ENCODE peak calls at places on chromosomes 3 and 15, in ten cellular contexts. B is body of pancreas, Y is A549, H is GM12891, Q is transverse colon, L is heart left ventricle, K is adrenal gland, M is suprapubic skin, G is stomach, E is HCT116. P is an unnamed sample.

GRCh38 chr3:157573281-157573680 is 70.1 kb upstream of the VEPH1 start:
- DNase-seq in Y (no peak), L (no peak), Q (no peak), E (no peak), G (no peak), B (no peak), M (no peak), H (no peak), K (no peak), P (no peak)

GRCh38 chr3:139937674-139938279 is 2.8 kb downstream of the CLSTN2 start:
- DNase-seq in Q (no peak), H (no peak), K (peak), G (peak), M (no peak), Y (peak), E (peak), L (peak), B (peak), P (peak)

GRCh38 chr3:196634851-196635250 is 4.6 kb upstream of the NRROS start:
- DNase-seq in Q (no peak), K (no peak), G (no peak), H (no peak), E (no peak), Y (no peak), B (no peak), M (no peak), L (no peak), P (no peak)

GRCh38 chr3:188152660-188153497 is 1.1 kb upstream of the LPP start:
- DNase-seq in H (no peak), Q (peak), G (peak), K (peak), M (peak), Y (peak), B (peak), E (no peak), L (no peak), P (peak)

GRCh38 chr3:143901105-143901504 is 52.8 kb upstream of the SLC9A9 start:
- DNase-seq in Y (no peak), K (no peak), G (no peak), L (no peak), Q (no peak), E (no peak), M (no peak), H (no peak), B (no peak), P (no peak)

GRCh38 chr15:27587810-27588209 is 511.3 kb downstream of the OCA2 start:
- DNase-seq in K (no peak), E (no peak), G (no peak), L (no peak), Y (no peak), B (peak), Q (no peak), M (no peak), H (no peak), P (no peak)

GRCh38 chr15:39358441-39359041 is 222.3 kb upstream of the THBS1 start:
- DNase-seq in M (no peak), Y (no peak), K (peak), L (peak), B (peak), G (peak), E (no peak), Q (peak), H (no peak), P (no peak)

GRCh38 chr3:59595830-59596229 is 546.0 kb upstream of the CFAP20DC start:
- DNase-seq in K (no peak), B (no peak), M (no peak), L (no peak), H (no peak), E (no peak), G (no peak), Q (no peak), Y (no peak), P (no peak)

GRCh38 chr3:198079771-198080520 is 119.9 kb downstream of the LMLN start:
- DNase-seq in G (no peak), Y (peak), L (no peak), E (peak), B (peak), H (no peak), K (no peak), Q (peak), M (no peak), P (no peak)

DNA sequence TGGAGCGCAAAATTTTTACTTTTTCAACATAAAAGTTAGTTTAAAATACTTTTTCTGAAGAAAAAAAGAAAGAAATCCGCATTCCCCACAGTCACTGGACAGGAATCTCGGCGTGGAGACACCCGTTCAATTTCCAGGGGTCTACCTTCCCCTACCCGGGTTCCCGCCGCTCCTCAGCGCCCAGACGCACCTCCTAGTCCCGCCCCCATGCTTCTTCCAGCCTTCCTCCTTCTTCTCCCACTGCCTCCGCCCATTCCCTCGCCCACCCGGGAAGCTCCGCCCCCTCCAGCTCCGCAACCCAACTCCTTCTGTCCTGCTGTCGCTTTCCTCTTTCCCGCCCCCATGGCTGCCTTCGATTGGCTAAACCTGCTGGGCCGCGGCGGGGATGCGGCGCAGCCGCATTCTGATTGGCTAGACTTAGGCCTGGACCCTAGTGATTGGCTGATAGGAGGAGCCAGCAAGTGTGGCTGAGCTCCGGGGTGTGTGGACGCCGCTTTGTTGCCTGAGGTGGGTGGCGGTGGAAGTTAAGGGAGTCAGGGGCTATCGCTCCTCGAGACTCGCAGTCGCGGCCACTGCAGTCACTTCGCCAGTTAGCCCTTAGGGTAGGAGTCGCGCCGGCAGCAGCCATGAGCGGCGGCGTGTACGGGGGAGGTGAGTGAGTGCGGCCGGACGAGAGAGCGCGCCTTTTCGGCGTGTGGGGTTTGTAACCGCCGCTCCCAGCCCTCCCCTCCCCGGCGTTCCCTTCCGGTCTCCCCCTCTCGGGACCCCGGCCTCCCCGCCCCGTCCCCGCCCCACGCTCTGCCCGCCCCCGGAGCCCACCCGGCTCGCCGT is at the start of gene ACTL6A:
- DNase-seq in B (peak), M (peak), H (peak), G (peak), L (peak), K (peak), E (peak), Y (peak), Q (peak), P (peak)
- TF ChIP-seq POLR2A in B (no peak), M (no peak), H (peak), G (peak), L (no peak), K (no peak), E (peak), Y (peak), Q (peak), P (peak)

DNA sequence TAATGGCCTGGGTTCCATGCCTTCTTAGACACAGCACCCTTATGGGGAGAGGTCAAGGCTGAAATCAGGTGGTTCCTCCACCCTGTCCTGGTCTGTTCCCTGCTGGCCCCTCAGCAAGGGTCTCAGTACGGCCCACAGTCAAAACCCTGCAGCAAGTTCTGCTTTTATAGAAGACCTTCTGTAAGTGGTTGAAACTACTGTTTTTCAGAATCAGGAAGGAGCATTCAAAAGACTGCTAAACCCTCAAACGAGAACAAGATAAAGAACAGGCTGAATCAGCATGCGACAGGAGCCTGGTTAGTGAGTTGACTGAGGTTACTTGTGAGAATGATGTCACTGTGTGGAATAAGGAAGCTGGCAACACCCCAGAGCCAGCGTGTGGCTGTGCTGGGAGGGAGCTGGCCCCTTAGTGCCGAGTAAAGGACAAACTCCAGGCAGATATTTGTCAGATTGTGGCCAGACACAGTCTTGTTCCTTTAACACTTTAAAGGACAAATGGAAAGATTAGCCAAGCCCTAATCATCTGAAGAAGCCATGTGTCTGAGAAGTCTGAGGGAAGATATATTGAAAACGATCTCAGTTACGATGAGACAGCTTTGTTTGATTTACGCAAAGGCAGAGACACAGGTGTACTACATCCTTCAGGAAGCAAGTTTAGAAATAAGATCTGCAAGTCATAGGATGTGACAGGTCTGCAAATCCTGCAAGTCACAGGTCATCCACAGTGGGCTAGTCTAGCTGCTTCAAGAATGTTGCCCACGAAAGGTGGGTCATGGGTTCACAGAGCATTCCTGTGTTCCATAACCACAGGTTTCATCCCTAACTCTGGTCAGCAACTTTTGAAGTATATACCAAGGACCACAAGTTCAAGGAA is 54.0 kb downstream of the B3GNT5 start:
- DNase-seq in E (no peak), B (peak), G (peak), K (peak), Y (peak), Q (peak), M (peak), H (peak), L (peak), P (peak)
- TF ChIP-seq POLR2A in E (no peak), B (no peak), G (no peak), K (no peak), Y (no peak), Q (peak), M (no peak), H (no peak), L (no peak), P (no peak)

DNA sequence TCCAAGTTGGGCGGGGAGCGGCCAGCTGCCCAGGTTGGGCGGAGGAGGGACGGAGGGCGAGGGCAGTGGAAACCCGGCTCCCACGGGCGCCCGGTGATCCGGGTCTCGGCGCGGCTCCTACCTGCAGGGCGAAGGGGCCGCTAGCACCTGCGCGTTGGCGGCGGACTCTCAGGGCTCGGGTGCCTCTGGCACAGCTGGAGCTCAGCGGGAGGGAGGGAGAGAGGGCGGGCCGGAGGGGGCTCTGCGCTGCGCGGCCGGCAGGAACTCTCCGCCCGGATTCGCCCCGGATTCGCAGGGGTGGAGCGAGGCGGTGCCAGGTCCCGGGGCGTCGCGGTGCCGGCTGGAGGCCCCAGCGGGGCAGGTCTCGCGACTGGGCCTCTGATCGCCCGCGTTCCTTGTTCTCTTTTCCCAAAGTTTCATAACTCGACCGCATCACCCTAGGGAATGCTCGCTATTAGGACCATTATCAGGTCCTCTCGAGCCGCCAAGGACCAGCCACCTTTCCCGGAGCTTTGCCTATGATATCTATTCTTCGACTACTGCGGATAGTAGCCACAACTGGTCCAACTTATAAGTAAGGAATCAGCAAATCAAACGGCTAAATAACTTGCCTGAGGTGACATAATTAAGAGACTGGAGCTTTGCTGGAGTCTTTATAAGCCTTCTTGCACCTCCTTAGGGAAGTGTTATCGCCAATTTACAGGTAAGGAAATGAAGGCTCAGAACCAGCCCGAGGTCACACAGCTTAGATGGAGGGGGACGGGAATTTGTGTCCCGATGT is at the start of gene PLD1:
- DNase-seq in L (peak), H (peak), G (peak), Q (peak), Y (peak), E (peak), B (peak), K (peak), M (peak), P (peak)
- TF ChIP-seq POLR2A in L (no peak), H (no peak), G (peak), Q (peak), Y (peak), E (peak), B (peak), K (peak), M (no peak), P (no peak)

DNA sequence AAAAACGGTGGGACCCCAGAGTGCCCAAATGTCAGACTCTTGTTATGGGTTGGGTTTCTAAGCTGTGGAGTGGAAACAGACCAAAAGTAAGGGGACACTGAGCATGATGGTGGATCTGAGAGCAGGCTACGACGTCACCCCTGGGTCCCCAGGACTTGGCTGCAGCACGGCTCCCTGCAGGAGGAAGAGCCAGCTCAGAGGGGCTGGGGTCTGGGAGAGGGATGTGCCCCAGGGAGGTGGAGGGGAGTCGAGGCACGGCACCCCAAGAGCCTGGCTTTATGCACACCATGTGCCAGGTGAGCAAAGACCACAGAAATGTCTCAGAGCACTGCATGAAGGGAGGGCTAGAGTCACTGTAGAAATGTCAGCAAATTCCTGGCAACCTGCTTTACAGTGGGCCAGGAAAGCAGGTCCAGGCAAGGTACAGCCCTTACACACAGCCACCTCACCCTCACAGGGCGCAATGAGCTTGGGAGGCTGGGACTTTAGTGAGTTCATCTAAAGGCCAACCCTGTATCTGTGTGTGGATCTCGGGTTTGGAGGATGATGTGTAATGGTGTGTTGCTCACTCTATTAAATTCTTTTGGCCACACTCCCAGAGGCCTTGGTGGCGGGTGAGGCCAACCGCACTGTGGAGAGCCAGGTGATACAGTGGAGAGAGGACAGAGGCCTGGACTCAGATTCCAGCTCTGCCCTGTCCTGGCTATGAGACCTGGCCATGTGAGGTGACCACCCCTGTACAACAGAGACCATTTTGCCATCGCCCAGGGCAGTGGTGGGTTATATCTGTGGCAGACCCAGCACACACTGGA is 14.1 kb downstream of the CTSH start:
- DNase-seq in M (no peak), G (no peak), Y (peak), B (no peak), H (no peak), Q (no peak), K (peak), L (no peak), E (peak), P (peak)
- TF ChIP-seq POLR2A in M (no peak), G (no peak), Y (no peak), B (no peak), H (no peak), Q (no peak), K (no peak), L (no peak), E (no peak), P (no peak)

GRCh38 chr3:49803464-49804140 is 541 bp downstream of the INKA1 start:
- DNase-seq in K (no peak), L (peak), Y (no peak), Q (peak), M (no peak), E (no peak), H (no peak), G (no peak), B (peak), P (no peak)
- TF ChIP-seq POLR2A in K (no peak), L (no peak), Y (no peak), Q (no peak), M (no peak), E (no peak), H (no peak), G (no peak), B (no peak), P (no peak)

GRCh38 chr15:85591622-85592021 is 203.1 kb downstream of the KLHL25 start:
- DNase-seq in Y (no peak), G (no peak), H (no peak), M (no peak), L (no peak), E (no peak), K (no peak), Q (no peak), B (no peak), P (no peak)

GRCh38 chr15:85589873-85590272 is 204.9 kb downstream of the KLHL25 start:
- DNase-seq in K (no peak), M (no peak), Y (peak), H (no peak), G (no peak), B (peak), E (no peak), Q (no peak), L (no peak), P (no peak)

GRCh38 chr15:85587707-85588441 is 206.9 kb downstream of the KLHL25 start:
- DNase-seq in G (no peak), M (no peak), Y (peak), B (no peak), L (no peak), Q (no peak), H (no peak), K (no peak), E (peak), P (peak)

GRCh38 chr15:85592148-85592547 is 202.6 kb downstream of the KLHL25 start:
- DNase-seq in H (no peak), Q (no peak), E (no peak), B (no peak), L (no peak), Y (peak), K (no peak), G (no peak), M (no peak), P (no peak)

DNA sequence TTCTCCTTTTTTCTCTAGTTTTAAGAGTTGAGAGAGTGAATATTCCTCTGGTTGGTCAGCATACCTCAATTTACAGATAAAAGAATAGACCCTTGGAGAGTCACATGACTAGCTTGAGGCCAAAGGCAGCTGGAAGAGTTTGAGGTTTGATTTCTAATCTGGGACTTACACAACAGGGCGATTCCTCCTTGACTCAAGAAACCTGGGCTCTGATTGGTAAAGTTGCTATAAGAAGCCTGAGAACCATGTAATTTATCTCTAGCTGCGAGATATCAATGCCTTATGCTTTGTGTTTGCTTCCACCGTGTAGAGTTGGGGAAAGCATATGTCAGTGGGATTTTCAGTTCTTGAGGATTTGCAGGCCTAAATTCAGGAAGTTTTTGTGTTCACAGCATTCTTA is 206.1 kb downstream of the KLHL25 start:
- DNase-seq in L (no peak), G (no peak), Q (no peak), Y (no peak), H (no peak), K (no peak), E (no peak), B (no peak), M (no peak), P (no peak)
- TF ChIP-seq POLR2A in L (no peak), G (no peak), Q (no peak), Y (no peak), H (no peak), K (no peak), E (no peak), B (no peak), M (no peak), P (no peak)

DNA sequence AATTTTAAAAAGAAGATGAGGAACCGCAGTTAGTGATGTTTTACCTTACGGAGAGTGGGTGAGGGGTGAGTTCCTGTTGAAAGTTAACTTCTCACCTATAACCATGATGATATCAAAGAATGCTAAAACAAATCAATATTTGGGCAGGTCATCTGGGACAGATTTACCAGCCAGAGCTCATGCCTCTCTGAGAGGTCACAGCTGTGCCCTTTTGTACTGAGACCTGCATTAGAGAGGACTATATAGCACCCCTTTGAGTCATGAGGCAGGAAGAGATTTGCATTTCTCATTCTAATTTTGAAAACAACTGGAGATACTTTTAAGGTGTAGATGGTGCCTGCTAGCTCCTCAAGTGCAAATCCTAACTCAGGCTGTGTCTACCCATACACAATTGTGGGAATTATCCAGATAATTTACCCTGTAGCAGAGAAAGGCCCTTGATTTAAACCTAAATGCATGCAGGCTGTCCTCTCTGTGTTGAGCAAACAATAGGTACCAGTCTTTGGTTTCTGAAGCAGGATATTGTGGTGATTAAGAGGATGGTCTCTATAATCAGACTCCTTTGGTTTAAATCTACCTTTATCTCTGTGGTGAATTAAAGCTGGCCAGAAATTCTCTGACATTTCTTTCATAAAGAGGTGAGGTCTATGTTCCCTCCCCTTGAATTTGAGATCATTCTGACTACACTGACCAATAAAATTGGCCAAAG is 5.8 kb upstream of the TM4SF4 start:
- DNase-seq in M (no peak), E (no peak), B (peak), L (no peak), G (peak), Q (no peak), K (no peak), H (no peak), Y (no peak), P (no peak)
- TF ChIP-seq POLR2A in M (no peak), E (no peak), B (no peak), L (no peak), G (no peak), Q (no peak), K (no peak), H (no peak), Y (no peak), P (no peak)

P was measured in H54.